ENCODE peak calls at places on chromosomes 7 and 10, in seven cellular contexts. One of them, this sample, is unnamed.

GRCh38 chr7:94698275-94698674 is 42.3 kb upstream of the SGCE start:
- DNase-seq in MM.1S: no peak
- DNase-seq in AG04449: peak; percentile 37
- DNase-seq in cardiac fibroblast: peak; percentile 87
- DNase-seq in lower lobe of right lung: no peak
- DNase-seq in A549: peak; percentile 43
- DNase-seq in AG09309: peak; percentile 33
- DNase-seq in this sample: no peak

GRCh38 chr10:118963341-118963740 is 66.2 kb upstream of the NANOS1 start:
- DNase-seq in lower lobe of right lung: no peak
- DNase-seq in AG04449: no peak
- DNase-seq in cardiac fibroblast: no peak
- DNase-seq in AG09309: no peak
- DNase-seq in A549: no peak
- DNase-seq in MM.1S: no peak
- DNase-seq in this sample: no peak

GRCh38 chr7:96418600-96418999 is 96.7 kb upstream of the SLC25A13 start:
- DNase-seq in lower lobe of right lung: no peak
- DNase-seq in cardiac fibroblast: no peak
- DNase-seq in AG09309: no peak
- DNase-seq in AG04449: no peak
- DNase-seq in MM.1S: peak; percentile 59
- DNase-seq in A549: no peak
- DNase-seq in this sample: no peak

GRCh38 chr7:102253076-102253972 is 33.3 kb upstream of the SH2B2 start:
- DNase-seq in AG04449: no peak
- DNase-seq in MM.1S: no peak
- DNase-seq in lower lobe of right lung: no peak
- DNase-seq in cardiac fibroblast: no peak
- DNase-seq in A549: no peak
- DNase-seq in AG09309: no peak
- DNase-seq in this sample: no peak

GRCh38 chr10:116590590-116591444 is at the start of gene PNLIPRP1:
- DNase-seq in lower lobe of right lung: no peak
- DNase-seq in AG04449: no peak
- DNase-seq in A549: no peak
- DNase-seq in cardiac fibroblast: no peak
- DNase-seq in MM.1S: no peak
- DNase-seq in AG09309: no peak
- DNase-seq in this sample: no peak

GRCh38 chr7:90512841-90513254 is 43.4 kb downstream of the PTTG1IP2 start:
- DNase-seq in cardiac fibroblast: no peak
- DNase-seq in AG04449: no peak
- DNase-seq in A549: no peak
- DNase-seq in MM.1S: no peak
- DNase-seq in lower lobe of right lung: no peak
- DNase-seq in AG09309: no peak
- DNase-seq in this sample: no peak

GRCh38 chr7:17318146-17318545 is 19.7 kb downstream of the AHR start:
- DNase-seq in lower lobe of right lung: no peak
- DNase-seq in cardiac fibroblast: peak; percentile 90
- DNase-seq in AG04449: peak; percentile 45
- DNase-seq in AG09309: peak; percentile 82
- DNase-seq in A549: peak; percentile 57
- DNase-seq in MM.1S: no peak
- DNase-seq in this sample: no peak

GRCh38 chr7:34823650-34824258 is 165.7 kb downstream of the NPSR1 start:
- DNase-seq in lower lobe of right lung: no peak
- DNase-seq in A549: peak; percentile 56
- DNase-seq in cardiac fibroblast: peak; percentile 69
- DNase-seq in AG04449: no peak
- DNase-seq in AG09309: peak; percentile 4
- DNase-seq in MM.1S: peak; percentile 72
- DNase-seq in this sample: no peak

GRCh38 chr7:111919690-111920179 is 286.5 kb downstream of the DOCK4 start:
- DNase-seq in lower lobe of right lung: no peak
- DNase-seq in AG04449: no peak
- DNase-seq in A549: no peak
- DNase-seq in cardiac fibroblast: peak; percentile 8
- DNase-seq in MM.1S: no peak
- DNase-seq in AG09309: no peak
- DNase-seq in this sample: no peak

DNA sequence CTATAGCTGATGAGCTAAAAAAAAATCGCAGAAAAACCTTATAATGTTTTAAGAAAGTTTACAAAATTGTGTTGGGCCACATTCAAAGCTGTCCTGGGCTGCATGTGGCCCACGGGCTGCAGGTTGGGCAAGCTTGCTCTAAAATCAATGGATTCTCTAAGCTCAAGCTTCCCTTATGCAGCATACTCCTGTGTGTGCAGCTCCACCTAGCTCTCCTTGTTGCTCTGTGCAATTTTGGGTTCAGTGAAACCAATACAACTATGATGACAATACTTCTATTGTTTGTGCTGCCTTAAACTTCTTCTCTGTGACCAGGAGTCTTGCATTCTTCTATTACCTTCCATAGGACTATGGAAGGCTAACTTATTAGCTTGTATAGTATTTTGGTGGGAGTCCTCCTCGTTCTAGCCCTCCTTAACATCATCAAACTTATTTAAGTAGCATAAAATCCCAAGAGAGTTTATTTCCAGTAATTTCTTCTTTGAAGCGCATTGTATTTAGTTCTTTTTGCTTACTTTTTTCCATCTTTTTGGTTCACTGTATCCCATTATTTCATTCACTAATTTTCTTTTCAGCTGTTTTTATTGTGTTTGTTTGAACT is 170.9 kb upstream of the SMIM30 start:
- DNase-seq in MM.1S: peak; percentile 58
- DNase-seq in A549: peak; percentile 35
- DNase-seq in lower lobe of right lung: no peak
- DNase-seq in cardiac fibroblast: peak; percentile 50
- DNase-seq in AG04449: no peak
- DNase-seq in AG09309: peak; percentile 37
- DNase-seq in this sample: no peak
- TF ChIP-seq CTCF in MM.1S: peak; percentile 59
- TF ChIP-seq CTCF in A549: no peak
- TF ChIP-seq CTCF in lower lobe of right lung: no peak
- TF ChIP-seq CTCF in cardiac fibroblast: peak; percentile 64
- TF ChIP-seq CTCF in AG04449: peak; percentile 58
- TF ChIP-seq CTCF in AG09309: peak; percentile 86
- TF ChIP-seq CTCF in this sample: no peak

GRCh38 chr7:4017785-4018184 is 664.3 kb upstream of the FOXK1 start:
- DNase-seq in AG09309: no peak
- DNase-seq in lower lobe of right lung: no peak
- DNase-seq in MM.1S: no peak
- DNase-seq in AG04449: no peak
- DNase-seq in cardiac fibroblast: no peak
- DNase-seq in A549: no peak
- DNase-seq in this sample: no peak
- TF ChIP-seq CTCF in AG09309: no peak
- TF ChIP-seq CTCF in lower lobe of right lung: no peak
- TF ChIP-seq CTCF in MM.1S: no peak
- TF ChIP-seq CTCF in AG04449: no peak
- TF ChIP-seq CTCF in cardiac fibroblast: no peak
- TF ChIP-seq CTCF in A549: no peak
- TF ChIP-seq CTCF in this sample: no peak

DNA sequence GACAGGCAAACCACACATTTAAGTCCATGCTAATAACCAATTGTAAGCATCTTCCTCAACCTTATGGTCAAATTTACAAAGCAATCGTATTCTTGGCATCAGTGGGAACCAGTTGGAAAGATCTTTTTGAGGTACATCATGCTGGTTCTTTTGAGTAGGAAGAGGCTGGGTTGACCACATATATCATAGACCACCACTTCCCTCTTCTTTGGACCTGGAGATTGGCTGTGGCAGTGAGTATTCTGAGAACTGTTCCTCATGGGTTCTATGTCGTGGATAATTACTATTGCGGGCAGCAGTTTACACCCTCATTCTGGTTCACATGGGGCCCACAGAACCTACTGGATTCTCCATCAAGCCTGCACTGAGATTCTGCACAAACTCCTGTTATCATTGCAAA is 35.5 kb upstream of the C1GALT1 start:
- DNase-seq in AG04449: no peak
- DNase-seq in cardiac fibroblast: no peak
- DNase-seq in AG09309: no peak
- DNase-seq in MM.1S: no peak
- DNase-seq in A549: no peak
- DNase-seq in lower lobe of right lung: no peak
- DNase-seq in this sample: no peak
- TF ChIP-seq CTCF in AG04449: no peak
- TF ChIP-seq CTCF in cardiac fibroblast: no peak
- TF ChIP-seq CTCF in AG09309: no peak
- TF ChIP-seq CTCF in MM.1S: no peak
- TF ChIP-seq CTCF in A549: no peak
- TF ChIP-seq CTCF in lower lobe of right lung: no peak
- TF ChIP-seq CTCF in this sample: no peak

DNA sequence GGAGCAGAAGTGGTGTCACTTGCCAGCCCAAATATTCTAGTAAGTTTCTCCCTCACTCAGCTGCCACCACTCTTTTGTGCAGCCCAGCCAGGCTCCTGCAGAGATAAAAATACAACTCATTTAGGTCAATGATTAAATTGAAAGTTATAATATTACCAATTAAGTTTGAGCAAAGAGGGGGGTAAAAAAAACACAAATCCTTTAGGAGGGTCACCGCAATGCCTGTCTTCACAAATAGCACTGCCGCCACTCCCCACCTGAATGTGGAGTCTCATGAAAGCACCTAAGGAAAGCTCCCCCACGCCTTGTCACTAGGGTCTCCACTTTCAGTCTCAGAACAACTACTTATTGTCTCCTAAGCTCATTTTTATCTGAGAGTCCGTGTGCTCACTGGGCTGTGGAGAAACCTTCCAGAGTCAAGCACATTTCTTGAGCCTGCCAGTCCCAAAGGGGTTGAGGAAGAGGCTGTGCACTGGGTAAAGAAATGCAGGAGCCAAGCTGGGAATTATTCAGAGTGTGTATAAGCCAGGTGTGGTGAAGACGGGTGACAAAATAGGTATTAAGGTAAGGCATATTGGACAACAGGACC is 148.7 kb downstream of the FGFR2 start:
- DNase-seq in cardiac fibroblast: no peak
- DNase-seq in lower lobe of right lung: no peak
- DNase-seq in AG04449: no peak
- DNase-seq in A549: no peak
- DNase-seq in AG09309: no peak
- DNase-seq in MM.1S: no peak
- DNase-seq in this sample: no peak
- TF ChIP-seq CTCF in cardiac fibroblast: no peak
- TF ChIP-seq CTCF in lower lobe of right lung: no peak
- TF ChIP-seq CTCF in AG04449: no peak
- TF ChIP-seq CTCF in A549: no peak
- TF ChIP-seq CTCF in AG09309: no peak
- TF ChIP-seq CTCF in MM.1S: no peak
- TF ChIP-seq CTCF in this sample: no peak

DNA sequence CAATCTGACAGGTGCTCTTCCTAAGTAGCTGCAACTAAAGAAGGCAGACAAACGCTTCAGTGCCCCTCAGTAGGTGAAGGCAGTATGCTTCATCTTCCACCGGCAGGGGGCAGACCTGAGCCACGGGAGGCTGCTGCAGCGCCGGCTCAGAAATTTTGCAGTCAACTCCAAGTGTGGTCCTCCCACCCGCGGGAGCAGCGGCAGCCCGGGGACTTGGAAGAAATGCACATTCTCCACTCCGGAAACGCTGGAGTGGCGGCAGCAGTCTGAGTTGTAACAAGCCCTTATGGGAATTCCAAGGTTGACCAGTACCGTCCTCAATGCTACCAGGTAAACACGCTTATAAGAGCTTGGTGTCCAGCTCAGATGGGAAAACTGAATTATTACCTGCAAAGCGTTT is 3.4 kb downstream of the IGFBP3 start:
- DNase-seq in A549: peak; percentile 69
- DNase-seq in cardiac fibroblast: peak; percentile 77
- DNase-seq in AG09309: no peak
- DNase-seq in MM.1S: peak; percentile 69
- DNase-seq in AG04449: no peak
- DNase-seq in lower lobe of right lung: peak; percentile 79
- DNase-seq in this sample: peak; percentile 96
- TF ChIP-seq CTCF in A549: peak; percentile 91
- TF ChIP-seq CTCF in cardiac fibroblast: peak; percentile 98
- TF ChIP-seq CTCF in AG09309: peak; percentile 97
- TF ChIP-seq CTCF in MM.1S: peak; percentile 94
- TF ChIP-seq CTCF in AG04449: peak; percentile 91
- TF ChIP-seq CTCF in lower lobe of right lung: peak; percentile 95
- TF ChIP-seq CTCF in this sample: peak; percentile 99

DNA sequence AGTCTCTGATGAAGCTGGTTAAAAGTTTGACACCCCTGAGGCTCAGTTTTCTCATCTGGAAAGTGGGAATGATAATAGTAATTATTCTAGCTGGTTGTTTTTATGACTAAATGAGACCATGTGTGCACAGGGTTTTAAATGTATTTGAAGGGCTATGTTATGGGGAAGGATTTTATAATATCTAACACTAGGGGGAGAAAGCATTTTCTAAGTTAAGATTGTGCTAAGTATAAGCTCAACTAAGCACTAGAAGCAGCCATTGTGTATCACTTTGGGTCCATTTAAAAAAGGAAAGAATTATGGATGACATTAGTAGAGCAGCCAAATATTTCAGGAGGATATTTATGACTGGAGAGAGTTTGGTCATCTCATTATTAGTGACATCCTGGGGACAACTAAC is 49.5 kb upstream of the CREB5 start:
- DNase-seq in lower lobe of right lung: no peak
- DNase-seq in A549: no peak
- DNase-seq in AG09309: no peak
- DNase-seq in MM.1S: no peak
- DNase-seq in cardiac fibroblast: no peak
- DNase-seq in AG04449: no peak
- DNase-seq in this sample: no peak
- TF ChIP-seq CTCF in lower lobe of right lung: peak; percentile 7
- TF ChIP-seq CTCF in A549: peak; percentile 21
- TF ChIP-seq CTCF in AG09309: peak; percentile 17
- TF ChIP-seq CTCF in MM.1S: peak; percentile 36
- TF ChIP-seq CTCF in cardiac fibroblast: peak; percentile 25
- TF ChIP-seq CTCF in AG04449: no peak
- TF ChIP-seq CTCF in this sample: no peak

DNA sequence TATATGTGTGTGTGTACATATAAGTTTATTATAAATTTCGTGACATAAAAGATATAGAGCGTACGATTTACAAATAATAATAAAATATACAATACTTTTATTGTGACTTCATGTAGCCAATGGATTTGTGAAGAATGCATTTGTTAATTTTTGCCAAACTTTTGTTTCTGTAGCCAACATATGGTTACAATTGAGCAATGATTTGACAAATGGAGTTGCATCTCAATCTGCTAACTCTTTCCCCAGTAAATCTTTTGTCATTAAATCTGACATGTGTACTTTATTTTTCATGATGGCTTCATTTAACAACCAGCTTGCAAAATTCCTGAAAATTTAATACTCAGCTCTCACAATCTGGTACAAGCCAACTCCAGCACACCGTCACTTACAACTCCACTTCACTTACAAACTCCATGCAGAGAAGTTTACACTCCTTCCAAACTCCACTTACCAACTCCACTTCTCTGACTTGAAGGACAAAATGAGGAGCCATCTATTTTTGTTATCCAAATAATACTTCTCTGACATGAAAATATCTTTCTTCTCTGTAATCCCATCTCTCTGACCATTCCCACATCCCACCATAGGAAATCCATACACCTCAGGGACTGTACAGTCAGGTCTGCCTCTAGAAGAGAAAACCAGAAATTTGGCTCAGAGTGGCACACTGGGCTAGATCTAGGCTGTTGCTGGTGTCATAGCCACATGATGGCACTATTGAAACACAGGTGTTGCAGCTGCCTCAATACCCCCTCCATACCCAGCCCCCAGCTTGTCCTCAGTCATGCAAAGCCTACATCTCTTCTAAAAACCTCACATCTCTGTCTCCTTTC is 26.6 kb upstream of the HIBADH start:
- DNase-seq in AG09309: no peak
- DNase-seq in MM.1S: peak; percentile 10
- DNase-seq in cardiac fibroblast: peak; percentile 71
- DNase-seq in AG04449: no peak
- DNase-seq in lower lobe of right lung: no peak
- DNase-seq in A549: peak; percentile 45
- DNase-seq in this sample: no peak
- TF ChIP-seq CTCF in AG09309: peak; percentile 58
- TF ChIP-seq CTCF in MM.1S: peak; percentile 38
- TF ChIP-seq CTCF in cardiac fibroblast: peak; percentile 31
- TF ChIP-seq CTCF in AG04449: peak; percentile 30
- TF ChIP-seq CTCF in lower lobe of right lung: peak; percentile 43
- TF ChIP-seq CTCF in A549: peak; percentile 67
- TF ChIP-seq CTCF in this sample: no peak